ENCODE peak calls at places on chromosomes 2 and 18, in eight cellular contexts. N is Peyer's patch; J is adrenal gland; Z is left lung; V is left ventricle myocardium inferior; Y is effector memory CD4-positive, alpha-beta T cell; A is SJSA1; C is heart left ventricle. M is an unnamed sample.
A peak's percentile ranks its signal among the peaks of the same experiment; 100 is the strongest.

GRCh38 chr2:224142397-224143312 is 103.6 kb upstream of the SERPINE2 start:
- DNase-seq in N (no peak), J (no peak), Z (no peak), V (no peak), Y (no peak), A (peak; percentile 26), C (no peak), M (no peak)

GRCh38 chr2:217371681-217372297 is 511.9 kb upstream of the TNP1 start:
- DNase-seq in N (no peak), J (no peak), Z (no peak), V (no peak), Y (no peak), A (no peak), C (no peak), M (no peak)

GRCh38 chr2:198657520-198658121 is 800.1 kb downstream of the SATB2 start:
- DNase-seq in N (no peak), J (peak; percentile 15), Z (no peak), V (no peak), Y (no peak), A (no peak), C (no peak), M (peak; percentile 56)

GRCh38 chr2:27086722-27087446 is at the start of gene KHK:
- DNase-seq in N (peak; percentile 90), J (peak; percentile 69), Z (peak; percentile 91), V (peak; percentile 61), Y (no peak), A (no peak), C (peak; percentile 67), M (peak; percentile 79)

GRCh38 chr2:173884403-173884802 is 80.8 kb downstream of the SP3 start:
- DNase-seq in N (no peak), J (peak; percentile 73), Z (no peak), V (peak; percentile 55), Y (no peak), A (peak; percentile 44), C (peak; percentile 62), M (peak; percentile 34)

GRCh38 chr18:37634516-37634915 is 68.9 kb upstream of the CELF4 start:
- DNase-seq in N (no peak), J (no peak), Z (no peak), V (no peak), Y (no peak), A (no peak), C (no peak), M (no peak)

GRCh38 chr2:138522556-138522955 is 21.0 kb downstream of the SPOPL start:
- DNase-seq in N (no peak), J (no peak), Z (no peak), V (no peak), Y (no peak), A (no peak), C (no peak), M (no peak)

GRCh38 chr2:133192028-133192427 is 376.2 kb downstream of the NCKAP5 start:
- DNase-seq in N (no peak), J (no peak), Z (no peak), V (no peak), Y (no peak), A (no peak), C (no peak), M (no peak)

GRCh38 chr2:138823651-138824050 is 43.5 kb upstream of the NXPH2 start:
- DNase-seq in N (no peak), J (no peak), Z (no peak), V (no peak), Y (no peak), A (no peak), C (no peak), M (no peak)

DNA sequence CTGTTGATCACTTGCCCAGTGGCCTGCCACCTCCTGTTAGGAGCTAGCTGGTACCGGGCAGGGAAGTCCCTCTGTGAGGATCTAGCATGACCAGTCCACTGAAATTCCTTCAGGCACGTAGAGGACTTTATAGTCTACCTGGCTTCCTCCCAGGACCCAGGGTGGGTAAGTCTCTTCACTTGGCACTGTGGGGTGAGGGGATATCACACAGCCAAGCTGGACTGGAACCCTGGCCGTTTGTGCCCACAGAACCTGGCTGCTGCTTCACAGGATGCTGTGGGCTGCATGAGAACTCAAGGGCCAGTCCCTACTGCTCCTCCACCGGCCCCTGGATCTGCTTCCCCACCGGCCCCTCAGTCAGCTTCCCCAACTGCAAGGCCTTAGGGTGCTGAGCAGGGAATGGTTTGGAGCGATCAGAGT is 35.8 kb downstream of the HS1BP3 start:
- DNase-seq in N (peak; percentile 44), J (peak; percentile 16), Z (no peak), V (peak; percentile 14), Y (no peak), A (no peak), C (peak; percentile 63), M (no peak)
- H3K27ac ChIP-seq in N (peak overlapping the region; percentile 91), J (peak overlapping the region; percentile 99), Z (peak overlapping the region; percentile 81), V (peak overlapping the region; percentile 95), Y (no peak overlapping the region), A (no peak overlapping the region), C (peak overlapping the region; percentile 94), M (peak overlapping the region; percentile 1)

DNA sequence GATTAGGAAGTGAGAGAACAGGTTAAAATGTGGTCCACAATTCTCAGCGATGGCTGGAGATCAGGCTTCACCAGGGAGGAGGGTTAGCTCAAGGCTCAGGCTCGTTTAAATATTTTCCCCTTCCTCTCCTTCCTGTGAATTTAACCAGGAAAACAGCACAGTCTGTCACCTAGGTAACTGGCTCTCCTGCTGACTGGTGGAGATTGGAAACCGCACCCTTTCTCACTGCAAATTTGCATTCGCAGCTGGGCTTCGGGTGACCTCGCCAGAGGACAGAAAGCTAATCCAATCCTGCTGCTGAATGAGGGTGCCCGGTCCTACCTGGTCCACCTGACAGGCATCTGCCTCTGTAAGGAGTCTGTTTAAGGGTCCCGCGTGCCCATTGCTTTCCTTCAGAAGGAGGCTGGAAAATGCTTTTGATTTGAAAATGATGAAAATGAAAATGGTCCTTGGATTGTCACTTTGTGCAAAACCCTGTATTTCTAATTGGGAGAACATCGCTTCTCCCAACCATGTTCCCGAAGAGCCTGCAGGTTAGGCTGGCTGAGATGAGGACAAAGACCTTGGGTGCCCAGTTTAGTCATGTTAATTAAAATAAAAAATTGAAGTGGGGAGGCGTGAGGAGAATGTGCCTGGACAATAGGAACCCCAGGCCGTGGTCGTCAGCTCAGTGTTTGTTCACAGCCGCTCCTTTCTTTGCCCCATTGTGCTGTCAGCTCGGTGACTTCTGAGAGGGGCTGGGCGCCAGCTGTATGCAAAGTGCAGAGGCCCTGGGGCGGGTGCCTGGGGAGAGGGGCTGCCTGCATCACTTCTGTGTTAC is 43.4 kb upstream of the MTCL1 start:
- DNase-seq in N (no peak), J (no peak), Z (no peak), V (no peak), Y (no peak), A (no peak), C (no peak), M (peak; percentile 40)
- H3K4me3 ChIP-seq in N (no peak overlapping the region), J (no peak overlapping the region), Z (no peak overlapping the region), V (no peak overlapping the region), Y (no peak overlapping the region), A (no peak overlapping the region), C (no peak overlapping the region), M (no peak overlapping the region)

GRCh38 chr18:45374878-45375630 is 240.2 kb upstream of the SLC14A2 start:
- DNase-seq in N (no peak), J (no peak), Z (no peak), V (no peak), Y (no peak), A (no peak), C (no peak), M (no peak)

GRCh38 chr18:45378933-45379332 is 236.3 kb upstream of the SLC14A2 start:
- DNase-seq in N (no peak), J (no peak), Z (no peak), V (no peak), Y (no peak), A (no peak), C (no peak), M (no peak)

GRCh38 chr18:45370190-45371010 is 244.9 kb upstream of the SLC14A2 start:
- DNase-seq in N (no peak), J (peak; percentile 16), Z (no peak), V (no peak), Y (no peak), A (no peak), C (no peak), M (no peak)

GRCh38 chr18:45378308-45378707 is 237.0 kb upstream of the SLC14A2 start:
- DNase-seq in N (no peak), J (no peak), Z (no peak), V (no peak), Y (no peak), A (no peak), C (no peak), M (no peak)

DNA sequence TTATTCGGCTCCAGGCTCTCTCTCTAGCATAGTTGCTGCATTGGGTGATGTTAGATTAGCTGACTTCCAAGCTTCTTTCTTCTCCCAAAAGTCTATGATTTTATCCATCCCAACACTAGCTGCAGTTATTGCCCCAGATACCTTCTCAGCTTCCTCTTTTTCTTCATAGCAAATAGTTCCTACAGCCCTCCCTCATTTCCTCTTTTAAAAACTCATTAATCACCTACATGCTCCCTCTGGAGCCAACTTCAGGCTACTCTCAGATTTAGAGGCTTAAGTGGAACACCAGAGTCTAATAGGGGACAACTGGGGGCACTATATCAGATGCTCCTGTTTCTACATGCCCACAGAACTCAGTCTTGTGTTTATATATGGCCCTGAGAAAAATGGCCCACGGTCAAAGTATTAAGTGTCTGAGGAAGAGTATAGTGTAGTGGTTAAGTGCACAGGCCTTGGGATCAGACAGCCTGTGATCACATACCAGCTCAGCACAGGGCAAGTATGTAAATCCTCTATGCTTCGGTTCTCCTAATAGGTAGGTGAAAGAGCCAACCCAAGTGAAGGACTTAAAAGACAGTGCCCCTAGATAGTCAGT is 241.9 kb upstream of the SLC14A2 start:
- DNase-seq in N (no peak), J (no peak), Z (no peak), V (no peak), Y (no peak), A (no peak), C (no peak), M (no peak)
- H3K27ac ChIP-seq in N (no peak overlapping the region), J (no peak overlapping the region), Z (no peak overlapping the region), V (no peak overlapping the region), Y (no peak overlapping the region), A (no peak overlapping the region), C (no peak overlapping the region), M (no peak overlapping the region)

GRCh38 chr2:84886791-84887190 is 5.9 kb upstream of the TRABD2A start:
- DNase-seq in N (no peak), J (no peak), Z (no peak), V (no peak), Y (no peak), A (no peak), C (no peak), M (peak; percentile 16)

GRCh38 chr2:84888401-84889276 is 7.8 kb upstream of the TRABD2A start:
- DNase-seq in N (no peak), J (peak; percentile 31), Z (no peak), V (no peak), Y (no peak), A (peak; percentile 80), C (no peak), M (peak; percentile 42)

GRCh38 chr2:84891355-84892010 is 10.6 kb upstream of the TRABD2A start:
- DNase-seq in N (no peak), J (no peak), Z (no peak), V (no peak), Y (no peak), A (no peak), C (no peak), M (peak; percentile 16)

GRCh38 chr2:84885111-84885510 is 4.2 kb upstream of the TRABD2A start:
- DNase-seq in N (no peak), J (no peak), Z (no peak), V (no peak), Y (no peak), A (no peak), C (no peak), M (no peak)

DNA sequence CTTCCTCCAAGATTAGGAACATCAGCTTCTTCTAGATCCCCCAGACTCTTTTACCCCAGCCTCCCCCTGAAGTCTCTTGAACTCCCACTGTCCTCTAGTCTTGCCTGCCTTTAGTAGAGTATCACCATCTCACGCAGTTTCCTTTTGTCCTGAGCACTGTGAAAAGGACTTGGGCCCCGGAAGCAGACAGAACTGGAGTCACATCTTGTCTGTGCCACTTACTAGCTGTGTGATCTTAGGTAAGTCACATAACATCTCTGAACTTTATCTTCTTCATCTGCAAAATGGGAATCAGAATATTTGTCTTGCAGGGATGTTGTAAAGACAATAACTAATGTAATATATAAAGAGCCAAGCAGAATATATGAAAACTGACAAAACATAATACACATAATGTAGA is 8.4 kb upstream of the TRABD2A start:
- DNase-seq in N (no peak), J (no peak), Z (no peak), V (no peak), Y (no peak), A (no peak), C (no peak), M (peak; percentile 17)
- H3K4me3 ChIP-seq in N (peak overlapping the region; percentile 18), J (no peak overlapping the region), Z (peak overlapping the region; percentile 18), V (peak overlapping the region; percentile 35), Y (peak overlapping the region; percentile 42), A (no peak overlapping the region), C (peak overlapping the region; percentile 27), M (peak overlapping the region; percentile 13)

M was measured in colonic mucosa.